ENCODE peak calls at places on chromosomes 13 and 19, in four cellular contexts. F is pancreas, K is cardiac muscle cell, J is globus pallidus. R is an unnamed sample.

GRCh38 chr13:59043016-59043415 is 1120.7 kb downstream of the DIAPH3 start:
- DNase-seq in F (no peak), K (no peak), J (no peak), R (no peak)

GRCh38 chr19:13013649-13014048 is 18.4 kb downstream of the NFIX start:
- DNase-seq in F (no peak), K (no peak), J (no peak), R (no peak)

GRCh38 chr13:41050041-41050440 is 11.3 kb upstream of the WBP4 start:
- DNase-seq in F (no peak), K (no peak), J (no peak), R (no peak)

GRCh38 chr19:17107546-17108452 is 32.2 kb downstream of the MYO9B start:
- DNase-seq in F (no peak), K (no peak), J (no peak), R (peak; percentile 63)

GRCh38 chr19:34291235-34291634 is 36.9 kb downstream of the GARRE1 start:
- DNase-seq in F (no peak), K (no peak), J (no peak), R (no peak)

GRCh38 chr19:50925734-50926133 is 14.5 kb upstream of the KLK4 start:
- DNase-seq in F (no peak), K (no peak), J (no peak), R (no peak)

GRCh38 chr19:45211751-45212381 is 33.3 kb downstream of the BLOC1S3 start:
- DNase-seq in F (peak; percentile 90), K (no peak), J (no peak), R (no peak)

GRCh38 chr13:43057653-43058317 is 34.4 kb downstream of the DNAJC15 start:
- DNase-seq in F (no peak), K (no peak), J (no peak), R (no peak)

GRCh38 chr19:8526345-8527062 is 12.5 kb upstream of the ZNF414 start:
- DNase-seq in F (peak; percentile 96), K (peak; percentile 97), J (peak; percentile 83), R (peak; percentile 82)

GRCh38 chr19:18915639-18916038 is 3.5 kb downstream of the COPE start:
- DNase-seq in F (no peak), K (peak; percentile 43), J (peak; percentile 84), R (peak; percentile 86)

GRCh38 chr13:30739646-30740642 is 4.6 kb downstream of the ALOX5AP start:
- DNase-seq in F (no peak), K (no peak), J (no peak), R (no peak)

GRCh38 chr19:15467734-15468214 is 3.4 kb upstream of the RASAL3 start:
- DNase-seq in F (no peak), K (no peak), J (no peak), R (no peak)

GRCh38 chr13:40974460-40975407 is 44.4 kb downstream of the ELF1 start:
- DNase-seq in F (no peak), K (peak; percentile 65), J (no peak), R (peak; percentile 20)

GRCh38 chr13:23050126-23050525 is 130.7 kb upstream of the SGCG start:
- DNase-seq in F (no peak), K (no peak), J (no peak), R (no peak)

GRCh38 chr13:20144141-20144850 is 16.6 kb downstream of the GJA3 start:
- DNase-seq in F (no peak), K (no peak), J (no peak), R (no peak)

GRCh38 chr19:3538965-3539742 is at the start of gene TEKTIP1:
- DNase-seq in F (no peak), K (no peak), J (peak; percentile 52), R (no peak)

GRCh38 chr19:30719189-30719990 is 347.2 kb downstream of the ZNF536 start:
- DNase-seq in F (peak; percentile 84), K (peak; percentile 67), J (peak; percentile 24), R (no peak)

GRCh38 chr13:94596575-94596971 is 621 bp upstream of the TGDS start:
- DNase-seq in F (no peak), K (no peak), J (no peak), R (no peak)

GRCh38 chr19:38201731-38202130 is 22.3 kb downstream of the DPF1 start:
- DNase-seq in F (no peak), K (no peak), J (no peak), R (no peak)

GRCh38 chr13:97000295-97000925 is 6.1 kb upstream of the OXGR1 start:
- DNase-seq in F (no peak), K (no peak), J (no peak), R (no peak)

GRCh38 chr19:6639439-6639838 is 30.5 kb downstream of the TNFSF14 start:
- DNase-seq in F (no peak), K (no peak), J (no peak), R (no peak)

GRCh38 chr19:7426986-7427385 is 61.8 kb downstream of the PEX11G start:
- DNase-seq in F (no peak), K (no peak), J (no peak), R (no peak)

R was measured in HuH-7.